ENCODE peak calls at places on chromosome 11, in seven cellular contexts. C, V, R, L, P, U and D are unnamed samples.

GRCh38 chr11:83671295-83671694 is 385.1 kb upstream of the CCDC90B start:
- DNase-seq in V (no peak), L (no peak), C (no peak), R (no peak), P (no peak), U (no peak), D (no peak)

GRCh38 chr11:59967677-59968394 is 4.0 kb downstream of the OOSP4A start:
- DNase-seq in C (no peak), V (no peak), L (no peak), U (no peak), R (no peak), P (no peak), D (no peak)

GRCh38 chr11:123020968-123021367 is 39.3 kb upstream of the BSX start:
- DNase-seq in R (peak), U (no peak), L (peak), P (peak), C (no peak), V (peak), D (no peak)

GRCh38 chr11:10797561-10797960 is 11.2 kb downstream of the EIF4G2 start:
- DNase-seq in L (no peak), R (no peak), V (no peak), P (no peak), C (no peak), U (no peak), D (no peak)

GRCh38 chr11:20387262-20388095 is at the start of gene PRMT3:
- DNase-seq in P (peak), V (peak), U (peak), C (peak), R (peak), L (peak), D (peak)

GRCh38 chr11:86592659-86593451 is 79.6 kb downstream of the ME3 start:
- DNase-seq in L (peak), U (no peak), V (peak), C (peak), P (peak), R (peak), D (peak)

GRCh38 chr11:9016916-9017642 is 13.3 kb upstream of the NRIP3 start:
- DNase-seq in C (no peak), L (no peak), V (no peak), R (no peak), U (no peak), P (no peak), D (no peak)

GRCh38 chr11:106770489-106771100 is 247.7 kb downstream of the GUCY1A2 start:
- DNase-seq in C (no peak), V (no peak), P (no peak), R (no peak), U (no peak), L (no peak), D (no peak)

GRCh38 chr11:133065847-133066485 is 466.3 kb downstream of the OPCML start:
- DNase-seq in P (peak), C (no peak), R (no peak), V (no peak), L (no peak), U (no peak), D (no peak)

GRCh38 chr11:84522331-84522730 is 1104.8 kb downstream of the DLG2 start:
- DNase-seq in V (no peak), P (no peak), R (no peak), C (no peak), L (no peak), U (no peak), D (no peak)

GRCh38 chr11:12868315-12869073 is 140.6 kb upstream of the RASSF10 start:
- DNase-seq in P (peak), V (no peak), R (no peak), L (no peak), C (no peak), U (no peak), D (no peak)

GRCh38 chr11:48142886-48143285 is 73.7 kb upstream of the OR4B1 start:
- DNase-seq in U (no peak), P (no peak), L (no peak), V (no peak), R (no peak), C (no peak), D (no peak)

GRCh38 chr11:128318856-128319474 is 268.4 kb downstream of the ETS1 start:
- DNase-seq in C (peak), V (no peak), L (no peak), U (no peak), P (peak), R (no peak), D (no peak)

GRCh38 chr11:13169709-13170108 is 107.9 kb upstream of the BMAL1 start:
- DNase-seq in R (no peak), V (no peak), P (peak), U (no peak), L (peak), C (no peak), D (no peak)

GRCh38 chr11:87466228-87466627 is 428.5 kb downstream of the TMEM135 start:
- DNase-seq in R (no peak), V (no peak), L (no peak), U (no peak), C (no peak), P (no peak), D (no peak)

GRCh38 chr11:46762248-46762647 is 43.2 kb downstream of the F2 start:
- DNase-seq in U (no peak), L (no peak), C (no peak), R (no peak), P (no peak), V (no peak), D (no peak)

GRCh38 chr11:8959546-8960166 is 4.6 kb downstream of the TMEM9B start:
- DNase-seq in P (peak), L (peak), R (peak), V (peak), U (no peak), C (peak), D (no peak)